ENCODE peak calls at places on chromosome 19, in four cellular contexts. X is mesenchymal stem cell, F is H1, L is H9. O is an unnamed sample.

GRCh38 chr19:27828781-27829275 is 1384.1 kb downstream of the UQCRFS1 start:
- DNase-seq in X (no peak), F (no peak), L (no peak), O (no peak)

GRCh38 chr19:15419413-15420025 is 731 bp upstream of the AKAP8L start:
- DNase-seq in X (no peak), F (no peak), L (no peak), O (no peak)

GRCh38 chr19:4429266-4430200 is 27.1 kb downstream of the CHAF1A start:
- DNase-seq in X (no peak), F (no peak), L (no peak), O (no peak)

GRCh38 chr19:32219881-32220552 is 125.4 kb upstream of the ZNF507 start:
- DNase-seq in X (no peak), F (no peak), L (no peak), O (no peak)

GRCh38 chr19:843180-843835 is 2.5 kb downstream of the PRTN3 start:
- DNase-seq in X (no peak), F (no peak), L (peak; percentile 69), O (no peak)

GRCh38 chr19:19464339-19465098 is 50.8 kb downstream of the TSSK6 start:
- DNase-seq in X (peak; percentile 85), F (no peak), L (no peak), O (peak; percentile 57)

GRCh38 chr19:37817180-37817911 is 38.0 kb upstream of the ZNF573 start:
- DNase-seq in X (no peak), F (peak; percentile 10), L (peak; percentile 91), O (peak; percentile 63)

GRCh38 chr19:1276620-1277007 is 1.3 kb downstream of the FAM174C start:
- DNase-seq in X (no peak), F (no peak), L (no peak), O (no peak)

GRCh38 chr19:16771618-16772017 is 52.0 kb downstream of the NWD1 start:
- DNase-seq in X (peak; percentile 79), F (peak; percentile 79), L (peak; percentile 90), O (peak; percentile 90)

GRCh38 chr19:43329989-43330388 is 23.5 kb upstream of the CD177 start:
- DNase-seq in X (no peak), F (no peak), L (no peak), O (no peak)

GRCh38 chr19:1324792-1325567 is 39.3 kb downstream of the EFNA2 start:
- DNase-seq in X (peak; percentile 47), F (no peak), L (no peak), O (no peak)

GRCh38 chr19:54470991-54471782 is 1.9 kb downstream of the CDC42EP5 start:
- DNase-seq in X (peak; percentile 75), F (no peak), L (peak; percentile 45), O (no peak)

GRCh38 chr19:28103916-28104315 is 1109.0 kb downstream of the UQCRFS1 start:
- DNase-seq in X (no peak), F (no peak), L (no peak), O (peak; percentile 48)

GRCh38 chr19:21922276-21922675 is 86.3 kb upstream of the ZNF43 start:
- DNase-seq in X (no peak), F (no peak), L (no peak), O (no peak)

GRCh38 chr19:35184884-35185283 is 30.3 kb downstream of the FXYD5 start:
- DNase-seq in X (no peak), F (no peak), L (no peak), O (no peak)

GRCh38 chr19:5651361-5651760 is 28.5 kb downstream of the SAFB start:
- DNase-seq in X (no peak), F (no peak), L (no peak), O (no peak)

GRCh38 chr19:13770013-13770635 is 4.1 kb upstream of the C19orf53 start:
- DNase-seq in X (no peak), F (no peak), L (no peak), O (no peak)

GRCh38 chr19:32638625-32639024 is 36.4 kb downstream of the ANKRD27 start:
- DNase-seq in X (no peak), F (no peak), L (no peak), O (no peak)

GRCh38 chr19:29201849-29202248 is 11.1 kb downstream of the UQCRFS1 start:
- DNase-seq in X (no peak), F (no peak), L (no peak), O (no peak)

GRCh38 chr19:1880611-1881392 is 4.5 kb downstream of the ABHD17A start:
- DNase-seq in X (no peak), F (no peak), L (peak; percentile 23), O (no peak)

GRCh38 chr19:48543121-48543710 is 8.8 kb upstream of the SULT2B1 start:
- DNase-seq in X (peak; percentile 24), F (no peak), L (peak; percentile 50), O (no peak)

GRCh38 chr19:36838784-36839324 is 667 bp upstream of the ZNF790 start:
- DNase-seq in X (no peak), F (no peak), L (no peak), O (no peak)

GRCh38 chr19:48565090-48565489 is 13.1 kb downstream of the SULT2B1 start:
- DNase-seq in X (peak; percentile 87), F (no peak), L (no peak), O (no peak)

GRCh38 chr19:54189668-54190502 is 505 bp upstream of the MBOAT7 start:
- DNase-seq in X (peak; percentile 100), F (peak; percentile 100), L (peak; percentile 100), O (peak; percentile 100)

GRCh38 chr19:1171755-1172352 is 2.2 kb downstream of the SBNO2 start:
- DNase-seq in X (no peak), F (no peak), L (no peak), O (no peak)

GRCh38 chr19:2774953-2775555 is 8.0 kb downstream of the SGTA start:
- DNase-seq in X (no peak), F (no peak), L (no peak), O (no peak)

GRCh38 chr19:17292301-17293074 is 10.7 kb downstream of the ABHD8 start:
- DNase-seq in X (peak; percentile 94), F (peak; percentile 82), L (peak; percentile 95), O (peak; percentile 79)

GRCh38 chr19:21934131-21934530 is 76.6 kb downstream of the ZNF208 start:
- DNase-seq in X (no peak), F (no peak), L (no peak), O (no peak)

GRCh38 chr19:5804516-5805464 is at the start of gene NRTN:
- DNase-seq in X (no peak), F (no peak), L (peak; percentile 67), O (peak; percentile 50)

GRCh38 chr19:30253581-30253996 is 118.6 kb upstream of the ZNF536 start:
- DNase-seq in X (no peak), F (no peak), L (no peak), O (no peak)

GRCh38 chr19:2661615-2662014 is 40.9 kb downstream of the GNG7 start:
- DNase-seq in X (no peak), F (no peak), L (no peak), O (no peak)

GRCh38 chr19:35566738-35567137 is 3.3 kb upstream of the ATP4A start:
- DNase-seq in X (no peak), F (no peak), L (no peak), O (no peak)

GRCh38 chr19:8506402-8506957 is 4.0 kb upstream of the PRAM1 start:
- DNase-seq in X (no peak), F (no peak), L (peak; percentile 69), O (no peak)

GRCh38 chr19:43463381-43464088 is 1.9 kb downstream of the LYPD3 start:
- DNase-seq in X (peak; percentile 95), F (peak; percentile 74), L (peak; percentile 99), O (peak; percentile 96)

GRCh38 chr19:6038634-6039405 is 60.9 kb upstream of the RANBP3 start:
- DNase-seq in X (peak; percentile 28), F (no peak), L (no peak), O (no peak)

GRCh38 chr19:9838324-9838723 is 3.2 kb downstream of the PIN1 start:
- DNase-seq in X (no peak), F (no peak), L (no peak), O (no peak)

GRCh38 chr19:56253737-56254136 is 18.8 kb upstream of the EDDM13 start:
- DNase-seq in X (peak; percentile 59), F (no peak), L (no peak), O (no peak)

GRCh38 chr19:45817010-45817724 is 2.1 kb upstream of the RSPH6A start:
- DNase-seq in X (peak; percentile 93), F (peak; percentile 95), L (peak; percentile 98), O (peak; percentile 96)

GRCh38 chr19:45816236-45817009 is 1.3 kb upstream of the RSPH6A start:
- DNase-seq in X (no peak), F (no peak), L (no peak), O (no peak)

GRCh38 chr19:45815501-45816216 is 551 bp upstream of the RSPH6A start:
- DNase-seq in X (peak; percentile 25), F (peak; percentile 67), L (peak; percentile 94), O (peak; percentile 65)

GRCh38 chr19:45814166-45814780 is 835 bp downstream of the RSPH6A start:
- DNase-seq in X (no peak), F (no peak), L (no peak), O (no peak)

DNA sequence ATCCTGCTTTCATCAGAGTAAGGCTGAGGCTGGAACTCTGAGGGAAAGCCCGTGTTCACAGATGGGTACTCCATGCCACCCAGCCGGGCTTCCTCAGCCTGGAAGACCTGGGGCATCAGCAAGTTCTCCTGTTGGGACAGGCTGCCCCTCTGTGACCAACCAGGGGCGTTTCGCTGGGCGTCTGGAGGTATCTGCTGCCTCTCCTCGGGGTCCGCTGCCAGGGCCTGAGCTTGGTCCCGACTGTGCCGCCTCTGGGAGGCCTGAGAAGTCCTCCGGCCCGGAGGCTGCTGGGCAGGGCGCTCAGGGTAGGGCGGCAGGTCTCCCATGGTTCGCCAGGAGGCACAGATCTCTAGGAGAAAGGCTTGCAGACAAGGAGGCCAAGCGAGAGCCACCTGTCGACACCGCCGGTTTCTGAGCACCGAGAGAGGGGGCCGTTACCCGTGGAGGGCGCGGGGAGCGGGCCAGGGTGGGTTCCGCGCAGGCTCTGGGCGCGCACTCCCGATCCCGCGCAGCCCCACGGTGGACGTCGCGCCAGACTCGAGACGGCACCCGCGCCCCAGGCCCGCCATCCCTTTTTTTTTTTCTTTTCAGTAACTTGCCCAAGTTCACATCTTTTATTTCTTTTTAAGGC is at the start of gene RSPH6A:
- DNase-seq in X (no peak), F (no peak), L (peak; percentile 68), O (no peak)
- H3K4me2 ChIP-seq in X (peak within 1 kb of the TSS; percentile 71), F (peak within 1 kb of the TSS; percentile 85), L (peak within 1 kb of the TSS; percentile 12), O (peak within 1 kb of the TSS; percentile 99)

GRCh38 chr19:39390759-39391592 is at the start of the genes MED29 and PAF1:
- DNase-seq in X (peak; percentile 100), F (peak; percentile 99), L (peak; percentile 99), O (peak; percentile 99)
- H2BK12ac ChIP-seq in X (no peak within 1 kb of the TSS), F (peak within 1 kb of the TSS; percentile 68), L (no peak within 1 kb of the TSS), O (peak within 1 kb of the TSS; percentile 68)

DNA sequence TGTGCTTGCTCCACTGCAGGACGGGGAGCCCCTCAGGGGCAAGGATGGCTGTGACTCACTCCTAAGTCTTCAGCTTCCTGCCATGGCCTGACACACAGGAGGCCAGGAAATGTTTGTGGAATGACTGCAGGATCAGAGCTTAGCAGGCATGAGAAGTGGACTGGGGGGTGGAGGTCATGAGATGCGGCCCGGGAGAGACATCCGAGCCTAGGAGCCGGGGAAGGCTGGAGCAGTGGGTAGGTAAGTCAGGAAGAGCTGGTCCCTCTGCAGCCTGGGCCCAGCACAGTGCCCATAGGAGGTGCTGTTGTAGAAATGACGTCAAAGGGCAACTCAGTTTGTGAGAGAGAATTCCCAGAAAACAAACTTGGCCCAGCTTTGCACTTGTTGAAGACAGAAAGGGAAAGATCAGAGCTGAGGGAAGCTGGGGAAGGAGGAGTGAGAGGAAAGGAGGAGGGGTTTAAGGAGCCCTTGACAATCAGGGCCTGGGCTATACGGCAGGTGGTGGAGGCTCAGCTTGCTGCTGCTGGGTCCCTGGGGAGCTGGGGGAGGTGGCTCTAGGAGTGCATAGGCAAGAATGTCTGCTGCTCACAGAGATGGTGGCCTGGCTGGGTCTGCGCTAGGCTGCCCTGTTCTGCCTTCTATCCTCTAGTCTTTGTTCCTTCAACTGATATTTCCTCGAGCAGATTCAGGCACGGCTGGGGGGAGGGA is 18.5 kb downstream of the POU2F2 start:
- DNase-seq in X (peak; percentile 98), F (peak; percentile 56), L (peak; percentile 80), O (no peak)
- H3K4ac ChIP-seq in X (peak overlapping the region; percentile 74), F (no peak overlapping the region), L (no peak overlapping the region), O (no peak overlapping the region)

GRCh38 chr19:45471116-45471865 is 3.5 kb downstream of the FOSB start:
- DNase-seq in X (peak; percentile 80), F (no peak), L (no peak), O (no peak)
- H3K4me2 ChIP-seq in X (no peak overlapping the region), F (no peak overlapping the region), L (no peak overlapping the region), O (no peak overlapping the region)